ENCODE peak calls at places on chromosome 17, in nine cellular contexts. F is osteoblast, E is right lobe of liver, V is ascending aorta, P is tibial nerve, X is AG10803, A is endodermal cell, I is ovary, C is fibroblast of lung. T is an unnamed sample.

GRCh38 chr17:74491645-74492044 is 25.2 kb downstream of the CD300A start:
- DNase-seq in F (no peak), E (no peak), V (peak; percentile 34), P (no peak), X (no peak), A (no peak), I (no peak), C (no peak), T (no peak)

GRCh38 chr17:17738901-17739300 is 57.6 kb downstream of the RAI1 start:
- DNase-seq in F (no peak), E (no peak), V (no peak), P (no peak), X (no peak), A (no peak), I (no peak), C (peak; percentile 36), T (peak; percentile 24)

GRCh38 chr17:70527364-70527888 is 358.1 kb downstream of the KCNJ2 start:
- DNase-seq in F (no peak), E (no peak), V (no peak), P (no peak), X (no peak), A (no peak), I (no peak), C (peak; percentile 31), T (no peak)

GRCh38 chr17:13127921-13128582 is 110.2 kb upstream of the ELAC2 start:
- DNase-seq in F (no peak), E (no peak), V (no peak), P (no peak), X (no peak), A (no peak), I (no peak), C (no peak), T (no peak)

GRCh38 chr17:76196675-76197074 is 43.6 kb downstream of the RNF157 start:
- DNase-seq in F (no peak), E (peak; percentile 81), V (no peak), P (peak; percentile 81), X (peak; percentile 71), A (no peak), I (peak; percentile 72), C (no peak), T (peak; percentile 10)

GRCh38 chr17:65684631-65685030 is 123.2 kb upstream of the AXIN2 start:
- DNase-seq in F (no peak), E (no peak), V (no peak), P (no peak), X (peak; percentile 43), A (no peak), I (no peak), C (peak; percentile 37), T (peak; percentile 49)

GRCh38 chr17:82217530-82218204 is 5.0 kb upstream of the CCDC57 start:
- DNase-seq in F (peak; percentile 99), E (peak; percentile 86), V (peak; percentile 91), P (no peak), X (peak; percentile 95), A (no peak), I (no peak), C (peak; percentile 94), T (peak; percentile 92)

GRCh38 chr17:74738051-74738996 is 1.3 kb downstream of the RAB37 start:
- DNase-seq in F (peak; percentile 85), E (peak; percentile 71), V (no peak), P (no peak), X (no peak), A (no peak), I (no peak), C (no peak), T (peak; percentile 36)

GRCh38 chr17:3723188-3723555 is 531 bp upstream of the HASPIN start:
- DNase-seq in F (no peak), E (no peak), V (no peak), P (no peak), X (no peak), A (no peak), I (no peak), C (no peak), T (no peak)

GRCh38 chr17:3727041-3727440 is 3.3 kb downstream of the HASPIN start:
- DNase-seq in F (no peak), E (no peak), V (no peak), P (no peak), X (no peak), A (no peak), I (no peak), C (no peak), T (no peak)

GRCh38 chr17:3724373-3725077 is 822 bp downstream of the HASPIN start:
- DNase-seq in F (no peak), E (no peak), V (no peak), P (no peak), X (no peak), A (no peak), I (no peak), C (no peak), T (no peak)

GRCh38 chr17:3722716-3723115 is 987 bp upstream of the HASPIN start:
- DNase-seq in F (no peak), E (no peak), V (no peak), P (no peak), X (peak; percentile 65), A (no peak), I (no peak), C (no peak), T (peak; percentile 22)

DNA sequence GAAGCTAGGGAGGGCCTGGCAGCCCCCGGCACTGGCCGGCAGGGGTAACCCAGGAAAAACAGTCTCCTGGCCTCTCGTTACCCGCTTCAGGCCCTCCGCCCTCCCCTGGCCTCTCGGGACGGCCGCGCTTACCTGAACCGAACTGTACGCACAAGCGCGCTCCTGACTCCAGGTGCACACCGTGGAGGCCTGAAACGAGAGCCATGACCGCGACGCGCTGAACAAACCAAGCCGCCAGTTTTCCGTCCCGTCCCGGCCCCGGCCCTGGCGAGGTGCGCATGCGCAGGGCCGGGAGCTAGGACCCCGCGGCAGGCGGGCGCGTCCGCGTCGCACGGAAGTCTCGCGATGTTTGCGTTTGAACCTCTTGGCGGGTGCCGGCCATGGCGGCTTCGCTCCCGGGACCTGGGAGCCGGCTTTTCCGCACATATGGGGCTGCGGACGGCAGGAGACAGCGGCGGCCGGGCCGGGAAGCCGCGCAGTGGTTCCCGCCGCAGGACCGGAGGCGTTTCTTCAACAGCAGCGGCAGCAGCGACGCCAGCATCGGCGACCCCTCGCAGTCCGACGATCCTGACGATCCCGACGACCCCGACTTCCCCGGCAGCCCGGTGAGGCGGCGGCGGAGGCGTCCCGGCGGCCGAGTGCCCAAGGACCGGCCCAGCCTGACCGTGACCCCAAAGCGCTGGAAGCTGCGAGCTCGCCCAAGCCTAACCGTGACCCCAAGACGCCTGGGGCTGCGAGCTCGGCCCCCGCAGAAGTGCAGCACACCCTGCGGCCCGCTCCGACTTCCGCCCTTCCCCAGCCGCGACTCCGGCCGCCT is at the start of gene HASPIN:
- DNase-seq in F (peak; percentile 99), E (peak; percentile 93), V (peak; percentile 91), P (peak; percentile 76), X (peak; percentile 82), A (peak; percentile 98), I (peak; percentile 95), C (peak; percentile 75), T (peak; percentile 90)
- TF ChIP-seq CTCF in F (peak; percentile 25), E (peak; percentile 48), V (peak; percentile 8), P (peak; percentile 54), X (peak; percentile 37), A (peak; percentile 71), I (peak; percentile 56), C (peak; percentile 34), T (peak; percentile 29)

GRCh38 chr17:1125775-1126120 is 54.0 kb downstream of the ABR start:
- DNase-seq in F (peak; percentile 88), E (no peak), V (no peak), P (no peak), X (no peak), A (no peak), I (no peak), C (no peak), T (no peak)

GRCh38 chr17:1124896-1125774 is 54.6 kb downstream of the ABR start:
- DNase-seq in F (peak; percentile 77), E (no peak), V (no peak), P (no peak), X (no peak), A (peak; percentile 46), I (no peak), C (peak; percentile 48), T (no peak)

GRCh38 chr17:1122681-1123396 is 56.9 kb downstream of the ABR start:
- DNase-seq in F (peak; percentile 99), E (peak; percentile 87), V (peak; percentile 91), P (peak; percentile 89), X (peak; percentile 47), A (peak; percentile 99), I (peak; percentile 92), C (peak; percentile 47), T (peak; percentile 76)

GRCh38 chr17:1124238-1124699 is 55.5 kb downstream of the ABR start:
- DNase-seq in F (no peak), E (no peak), V (no peak), P (no peak), X (no peak), A (peak; percentile 49), I (no peak), C (no peak), T (no peak)

GRCh38 chr17:1123397-1124237 is 56.2 kb downstream of the ABR start:
- DNase-seq in F (peak; percentile 77), E (no peak), V (no peak), P (no peak), X (no peak), A (peak; percentile 58), I (no peak), C (no peak), T (no peak)
- H3K4me3 ChIP-seq in F (no peak overlapping the region), E (no peak overlapping the region), V (no peak overlapping the region), P (no peak overlapping the region), X (no peak overlapping the region), A (no peak overlapping the region), I (no peak overlapping the region), C (no peak overlapping the region), T (no peak overlapping the region)

GRCh38 chr17:2027528-2028233 is 2.3 kb upstream of the DPH1 start:
- DNase-seq in F (peak; percentile 86), E (no peak), V (no peak), P (no peak), X (no peak), A (no peak), I (no peak), C (peak; percentile 60), T (no peak)

GRCh38 chr17:2024572-2025219 is 438 bp downstream of the RTN4RL1 start:
- DNase-seq in F (peak; percentile 89), E (no peak), V (no peak), P (no peak), X (no peak), A (peak; percentile 85), I (no peak), C (no peak), T (no peak)

GRCh38 chr17:2025220-2025621 is at the start of gene RTN4RL1:
- DNase-seq in F (peak; percentile 96), E (no peak), V (peak; percentile 78), P (peak; percentile 46), X (peak; percentile 55), A (peak; percentile 90), I (peak; percentile 76), C (peak; percentile 57), T (peak; percentile 32)

GRCh38 chr17:2023692-2024571 is 1.2 kb downstream of the RTN4RL1 start:
- DNase-seq in F (peak; percentile 92), E (no peak), V (peak; percentile 79), P (peak; percentile 83), X (peak; percentile 43), A (peak; percentile 97), I (peak; percentile 70), C (peak; percentile 33), T (peak; percentile 64)

GRCh38 chr17:2025622-2026309 is 632 bp upstream of the RTN4RL1 start:
- DNase-seq in F (peak; percentile 98), E (peak; percentile 82), V (peak; percentile 73), P (peak; percentile 77), X (peak; percentile 55), A (peak; percentile 92), I (peak; percentile 86), C (peak; percentile 54), T (peak; percentile 70)
- TF ChIP-seq CTCF in F (peak; percentile 73), E (peak; percentile 70), V (peak; percentile 71), P (peak; percentile 62), X (peak; percentile 76), A (peak; percentile 77), I (peak; percentile 60), C (peak; percentile 80), T (peak; percentile 67)

GRCh38 chr17:7019406-7019805 is 3.4 kb upstream of the BCL6B start:
- DNase-seq in F (peak; percentile 87), E (no peak), V (peak; percentile 67), P (no peak), X (no peak), A (peak; percentile 43), I (peak; percentile 67), C (no peak), T (no peak)
- H3K4me3 ChIP-seq in F (peak overlapping the region; percentile 79), E (peak overlapping the region; percentile 50), V (peak overlapping the region; percentile 72), P (peak overlapping the region; percentile 59), X (peak overlapping the region; percentile 60), A (no peak overlapping the region), I (peak overlapping the region; percentile 63), C (peak overlapping the region; percentile 2), T (no peak overlapping the region)

T was measured in fibroblast of pulmonary artery.